ENCODE peak calls at places on chromosomes 1 and 21, in four cellular contexts. Z, R, X and U are unnamed samples. For H3K79me2, the result is how much of the 10 kb centered on the place peaks cover.

GRCh38 chr1:109876617-109877319 is 33.9 kb upstream of the CSF1 start:
- DNase-seq in Z (no peak), R (no peak), X (no peak), U (no peak)

GRCh38 chr1:8456306-8456912 is 138.5 kb downstream of the SLC45A1 start:
- DNase-seq in Z (no peak), R (no peak), X (no peak), U (no peak)

GRCh38 chr1:209246660-209247059 is 336.9 kb upstream of the CAMK1G start:
- DNase-seq in Z (no peak), R (no peak), X (no peak), U (no peak)

GRCh38 chr1:197994907-197995407 is 77.8 kb downstream of the LHX9 start:
- DNase-seq in Z (peak), R (no peak), X (no peak), U (peak)

GRCh38 chr1:170675825-170676224 is 11.9 kb downstream of the PRRX1 start:
- DNase-seq in Z (no peak), R (no peak), X (no peak), U (no peak)

GRCh38 chr21:17495680-17496079 is 17.2 kb upstream of the CXADR start:
- DNase-seq in Z (peak), R (no peak), X (no peak), U (no peak)

GRCh38 chr1:66464802-66465201 is 69.2 kb upstream of the SGIP1 start:
- DNase-seq in Z (no peak), R (no peak), X (no peak), U (no peak)

GRCh38 chr1:16614361-16615252 is 1.2 kb upstream of the NBPF1 start:
- DNase-seq in Z (no peak), R (no peak), X (no peak), U (peak)

GRCh38 chr21:42439284-42440186 is 35.8 kb downstream of the UBASH3A start:
- DNase-seq in Z (no peak), R (no peak), X (no peak), U (no peak)

GRCh38 chr1:2585318-2586092 is 1.1 kb upstream of the PRXL2B start:
- DNase-seq in Z (peak), R (no peak), X (no peak), U (peak)

GRCh38 chr1:154219511-154219910 is 1.2 kb upstream of the UBAP2L start:
- DNase-seq in Z (peak), R (no peak), X (no peak), U (no peak)

GRCh38 chr1:222877854-222878253 is 63.0 kb downstream of the DISP1 start:
- DNase-seq in Z (peak), R (no peak), X (no peak), U (peak)

GRCh38 chr1:59290173-59290954 is 6.5 kb upstream of the FGGY start:
- DNase-seq in Z (peak), R (peak), X (no peak), U (peak)

GRCh38 chr1:24112381-24113169 is 640 bp upstream of the MYOM3 start:
- DNase-seq in Z (peak), R (peak), X (no peak), U (peak)

GRCh38 chr1:7549277-7549676 is 221.8 kb upstream of the VAMP3 start:
- DNase-seq in Z (no peak), R (no peak), X (peak), U (no peak)

GRCh38 chr1:226846801-226847200 is 23.6 kb upstream of the PSEN2 start:
- DNase-seq in Z (no peak), R (no peak), X (no peak), U (no peak)

GRCh38 chr1:28927442-28928305 is 13.3 kb downstream of the EPB41 start:
- DNase-seq in Z (no peak), R (no peak), X (peak), U (peak)
- TF ChIP-seq BRCA1 in Z (no peak), R (no peak), X (no peak), U (no peak)

GRCh38 chr1:183075861-183076260 is 52.6 kb downstream of the LAMC1 start:
- DNase-seq in Z (no peak), R (no peak), X (no peak), U (no peak)
- H3K79me2 ChIP-seq in Z (half or more), R (under half), X (under half), U (under half)

DNA sequence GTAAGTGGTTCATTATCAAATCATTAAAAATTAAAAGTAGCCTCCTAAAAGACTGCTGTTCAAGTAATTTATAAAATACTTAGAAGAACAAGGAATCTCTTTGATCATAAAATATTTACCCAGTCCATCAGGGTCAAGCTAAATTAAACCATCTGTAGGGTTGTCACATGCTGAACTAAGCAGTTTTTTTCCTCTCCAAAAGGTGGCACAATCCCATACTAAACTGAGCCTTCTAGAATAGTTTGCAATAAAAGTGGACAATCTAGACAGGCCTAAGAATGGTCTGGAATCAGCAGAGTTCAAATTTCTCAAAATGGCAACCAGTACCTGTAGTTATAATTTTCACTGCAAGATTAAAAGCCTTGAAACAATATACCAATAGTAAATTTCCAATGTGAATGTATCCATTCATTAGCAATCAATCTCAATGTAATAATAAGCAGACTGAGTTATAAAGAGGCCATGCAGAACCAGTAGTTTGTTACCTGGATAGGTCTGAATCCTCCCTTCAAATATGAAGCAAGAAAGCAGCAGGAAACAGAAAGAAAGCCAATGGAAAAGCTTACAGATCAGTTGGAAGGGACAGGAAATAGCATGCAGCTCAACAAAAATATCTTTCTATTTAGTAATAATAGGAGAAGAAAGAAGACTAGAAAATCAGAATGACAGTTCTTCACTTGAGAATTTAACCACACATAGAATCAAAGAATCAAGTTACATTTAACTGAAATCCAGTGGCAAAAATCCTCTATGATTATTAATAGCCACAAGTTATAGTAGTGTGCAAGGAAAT is 194.6 kb downstream of the EIF4G3 start:
- DNase-seq in Z (peak), R (no peak), X (no peak), U (peak)
- TF ChIP-seq RFX5 in Z (no peak), R (no peak), X (no peak), U (no peak)

DNA sequence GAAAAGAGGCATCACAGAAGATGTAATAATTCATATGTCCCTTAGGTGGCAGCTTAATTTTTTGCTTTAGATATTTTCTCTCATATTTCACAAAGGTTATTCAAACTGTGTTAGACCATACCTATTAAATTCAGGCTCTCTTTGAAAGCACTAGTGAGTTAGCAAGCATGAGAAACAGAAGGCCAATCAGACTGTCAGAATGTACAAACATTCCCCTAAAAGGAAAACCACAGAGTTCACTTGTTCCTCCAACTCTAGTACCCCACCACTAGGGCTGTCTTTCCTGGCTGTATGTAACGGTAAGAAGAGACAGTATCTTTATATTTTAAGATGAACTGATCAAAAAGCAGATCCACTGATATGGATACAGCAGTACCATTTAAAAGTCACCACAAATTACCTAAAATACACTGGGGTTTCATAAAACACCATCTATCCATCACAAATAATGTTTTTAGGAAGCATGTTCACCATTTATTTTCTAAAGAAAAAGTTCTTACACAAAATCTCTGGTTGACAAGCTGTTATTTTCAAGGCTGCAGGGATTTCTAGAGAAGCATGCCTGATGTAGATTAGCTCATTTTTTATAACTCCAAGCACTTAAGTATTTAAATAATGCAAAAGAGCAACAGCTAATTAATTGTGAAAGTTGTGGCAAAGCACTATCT is 1.8 kb downstream of the ARPC5 start:
- DNase-seq in Z (peak), R (no peak), X (peak), U (peak)
- TF ChIP-seq BRCA1 in Z (no peak), R (no peak), X (no peak), U (no peak)

GRCh38 chr1:93434987-93435386 is 12.9 kb upstream of the FNBP1L start:
- DNase-seq in Z (no peak), R (no peak), X (no peak), U (no peak)
- H3K79me2 ChIP-seq in Z (under half), R (under half), X (under half), U (under half)

GRCh38 chr1:62391369-62391971 is 45.4 kb upstream of the USP1 start:
- DNase-seq in Z (peak), R (peak), X (no peak), U (peak)
- TF ChIP-seq RFX5 in Z (no peak), R (no peak), X (no peak), U (no peak)

DNA sequence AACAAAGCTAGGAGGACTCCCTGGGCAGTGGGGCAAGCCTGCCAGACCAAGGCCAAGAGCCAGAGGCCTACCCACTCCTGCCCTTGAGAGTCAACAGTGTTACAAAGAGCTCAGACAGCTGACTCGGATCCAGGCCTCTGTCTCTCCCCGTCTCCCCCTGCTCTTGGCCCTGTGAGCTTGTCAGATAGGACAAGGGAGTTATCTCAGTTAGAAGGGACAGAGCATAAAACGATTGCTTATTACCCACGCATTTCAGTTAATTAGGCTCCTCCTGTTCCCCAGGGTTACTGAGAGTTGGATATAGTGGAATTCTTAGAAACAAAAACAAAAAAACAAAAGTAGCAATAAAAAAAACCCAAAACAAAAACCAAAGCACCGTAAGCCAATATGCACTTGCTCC is 1.3 kb downstream of the SLC41A1 start:
- DNase-seq in Z (no peak), R (no peak), X (no peak), U (peak)
- TF ChIP-seq BRCA1 in Z (no peak), R (no peak), X (no peak), U (no peak)

GRCh38 chr21:35037384-35038105 is 11.6 kb downstream of the RUNX1 start:
- DNase-seq in Z (no peak), R (no peak), X (no peak), U (no peak)
- H3K79me2 ChIP-seq in Z (under half), R (under half), X (under half), U (under half)

DNA sequence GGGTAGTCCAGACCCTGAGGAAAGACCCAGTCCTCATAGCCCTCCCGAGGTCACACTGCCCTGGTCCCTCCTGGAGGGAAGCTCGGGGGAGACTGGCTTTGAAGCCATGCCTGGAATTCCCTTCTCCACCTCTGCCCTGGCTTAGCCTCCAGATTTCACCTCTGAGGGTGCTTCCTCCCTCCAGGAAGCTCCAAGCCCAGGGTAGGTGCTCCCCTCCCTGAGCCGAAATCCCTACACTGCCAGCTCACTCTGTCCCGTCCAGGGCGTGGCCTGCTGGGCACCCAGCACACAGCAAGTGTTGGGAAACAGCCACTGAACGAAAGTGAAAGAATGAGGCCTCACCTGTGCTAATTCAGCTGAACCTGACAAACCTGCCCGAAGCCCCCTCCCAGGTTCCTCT is 6.0 kb upstream of the TNFRSF25 start:
- DNase-seq in Z (no peak), R (no peak), X (no peak), U (no peak)
- TF ChIP-seq RFX5 in Z (no peak), R (no peak), X (no peak), U (no peak)